ENCODE peak calls at places on chromosome 9, in four cellular contexts. E is endodermal cell, V is NB4, Z is PC-3. G is an unnamed sample.

GRCh38 chr9:109381011-109381729 is 60.3 kb upstream of the EPB41L4B start:
- DNase-seq in E (no peak), V (no peak), Z (peak), G (no peak)

GRCh38 chr9:130110596-130111021 is 56.9 kb downstream of the GPR107 start:
- DNase-seq in E (peak), V (no peak), Z (no peak), G (peak)

GRCh38 chr9:108694191-108694590 is 161.6 kb downstream of the ACTL7B start:
- DNase-seq in E (no peak), V (no peak), Z (no peak), G (no peak)

GRCh38 chr9:77440057-77440456 is 208.1 kb downstream of the GNA14 start:
- DNase-seq in E (peak), V (peak), Z (no peak), G (peak)

GRCh38 chr9:23379842-23380241 is 446.2 kb downstream of the ELAVL2 start:
- DNase-seq in E (no peak), V (no peak), Z (no peak), G (no peak)

GRCh38 chr9:12712532-12712931 is 19.3 kb downstream of the TYRP1 start:
- DNase-seq in E (no peak), V (no peak), Z (no peak), G (no peak)

GRCh38 chr9:98551511-98552286 is 157.0 kb downstream of the GABBR2 start:
- DNase-seq in E (peak), V (no peak), Z (peak), G (no peak)

GRCh38 chr9:16705121-16705604 is 165.3 kb downstream of the BNC2 start:
- DNase-seq in E (peak), V (no peak), Z (peak), G (peak)

GRCh38 chr9:27414215-27414731 is 109.8 kb upstream of the IFNK start:
- DNase-seq in E (no peak), V (no peak), Z (no peak), G (no peak)

GRCh38 chr9:7320139-7320538 is 479.4 kb downstream of the DMAC1 start:
- DNase-seq in E (peak), V (peak), Z (peak), G (peak)

GRCh38 chr9:92947268-92948031 is at the start of gene FGD3:
- DNase-seq in E (peak), V (peak), Z (peak), G (peak)

DNA sequence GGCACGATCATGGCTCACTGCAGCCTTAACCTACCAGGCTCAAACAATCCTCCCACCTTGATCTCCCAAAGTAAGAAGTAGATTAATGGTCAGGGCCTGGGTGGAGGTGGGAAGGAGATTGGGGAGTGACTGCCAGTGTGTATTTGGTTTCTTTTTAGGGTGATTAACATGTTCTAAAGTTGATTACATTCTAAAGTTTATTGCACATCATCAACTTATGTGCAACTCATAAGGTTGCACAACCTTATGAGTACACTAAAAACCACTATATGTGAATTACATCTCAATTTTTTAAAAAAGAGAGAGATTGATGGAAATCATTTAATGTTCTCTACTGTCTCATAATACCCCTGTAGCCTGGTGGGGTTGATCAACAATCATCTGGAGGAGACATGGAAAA is 218.1 kb downstream of the AOPEP start:
- DNase-seq in E (no peak), V (no peak), Z (no peak), G (no peak)
- H3K4me3 ChIP-seq in E (no peak), V (no peak), Z (no peak), G (no peak)

DNA sequence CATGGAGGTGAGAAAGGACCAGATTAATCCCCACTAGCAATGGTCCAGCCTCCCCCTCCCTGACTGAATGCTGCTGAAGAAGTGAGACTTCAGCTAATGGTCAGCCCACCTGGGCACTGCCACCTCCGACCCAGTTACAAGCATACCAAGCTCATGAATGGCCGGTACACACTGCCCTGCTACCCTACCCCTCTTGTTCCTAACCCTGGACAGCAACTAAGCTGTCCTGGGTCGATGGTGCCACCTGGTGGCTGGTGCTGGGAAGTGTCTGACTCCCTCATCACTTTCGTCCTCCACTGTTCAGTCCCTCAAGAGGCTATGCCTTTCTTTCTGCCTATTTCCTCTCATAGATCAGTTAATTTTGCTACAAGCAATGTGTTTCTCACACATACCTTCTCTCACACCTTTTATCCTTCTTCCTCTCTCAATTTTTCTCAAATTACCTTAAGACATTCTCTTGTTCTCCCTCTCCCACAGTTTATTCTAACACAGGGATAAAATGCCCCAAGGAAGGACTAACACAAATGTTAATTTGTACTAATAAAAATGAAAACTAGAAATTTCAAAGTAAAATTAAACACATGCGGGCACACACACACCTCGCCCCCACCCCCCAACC is 42.4 kb downstream of the PAX5 start:
- DNase-seq in E (peak), V (peak), Z (peak), G (peak)
- TF ChIP-seq CTCF in E (peak), V (peak), Z (peak), G (peak)

GRCh38 chr9:128365525-128365924 is 5.6 kb upstream of the URM1 start:
- DNase-seq in E (peak), V (no peak), Z (no peak), G (no peak)
- H3K4me3 ChIP-seq in E (peak), V (no peak), Z (no peak), G (no peak)

DNA sequence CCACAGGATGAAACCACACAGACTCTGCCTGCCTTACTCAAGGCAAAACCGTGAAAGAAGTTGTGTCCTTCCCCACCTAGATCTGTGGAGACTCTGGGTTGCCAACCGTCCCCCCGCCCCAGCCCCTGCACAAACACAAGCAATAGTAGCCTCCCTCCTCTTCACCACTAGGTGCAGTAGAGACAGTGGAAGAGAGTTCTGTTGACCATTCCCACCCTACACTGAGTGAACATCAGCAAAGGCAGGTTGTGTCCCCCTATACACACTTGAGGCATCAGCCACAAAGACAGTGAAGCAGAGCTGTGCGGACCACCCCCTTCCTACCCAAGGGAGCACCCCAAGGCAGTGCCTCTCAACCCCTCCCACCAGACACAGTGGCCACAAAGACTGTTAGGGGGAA is 223.7 kb upstream of the NFIL3 start:
- DNase-seq in E (no peak), V (no peak), Z (no peak), G (no peak)
- TF ChIP-seq CTCF in E (peak), V (no peak), Z (no peak), G (no peak)

DNA sequence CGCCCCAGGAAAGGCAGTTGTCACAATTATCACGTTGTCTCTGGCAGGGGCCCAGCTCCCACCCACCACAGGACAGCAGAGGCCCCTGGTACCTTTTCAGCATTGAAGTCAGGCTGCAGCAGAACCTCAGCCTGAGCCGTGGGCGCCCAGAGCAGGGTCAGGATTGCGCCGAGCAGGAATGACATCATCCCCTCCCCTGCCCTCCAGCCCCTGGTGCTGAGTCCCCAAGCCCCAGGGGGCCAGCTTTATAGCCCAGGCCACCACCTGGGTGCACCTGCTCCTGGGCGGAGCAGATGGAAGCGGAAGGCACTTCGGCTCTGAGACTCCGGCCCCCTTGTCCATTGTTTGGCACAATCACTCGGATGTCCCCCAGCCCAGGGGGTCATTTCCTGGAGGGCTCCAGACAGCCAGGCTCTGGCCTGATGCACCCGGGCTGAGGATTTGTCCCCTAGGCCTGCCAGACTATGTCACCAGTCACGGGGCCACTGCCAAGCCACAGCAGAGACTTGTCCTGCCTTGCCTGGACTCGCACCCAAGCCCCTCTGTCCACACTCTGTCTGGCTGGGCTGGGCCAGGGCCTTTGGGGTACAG is at the start of gene LCN15:
- DNase-seq in E (no peak), V (no peak), Z (no peak), G (no peak)
- H3K4me3 ChIP-seq in E (no peak), V (no peak), Z (no peak), G (no peak)

DNA sequence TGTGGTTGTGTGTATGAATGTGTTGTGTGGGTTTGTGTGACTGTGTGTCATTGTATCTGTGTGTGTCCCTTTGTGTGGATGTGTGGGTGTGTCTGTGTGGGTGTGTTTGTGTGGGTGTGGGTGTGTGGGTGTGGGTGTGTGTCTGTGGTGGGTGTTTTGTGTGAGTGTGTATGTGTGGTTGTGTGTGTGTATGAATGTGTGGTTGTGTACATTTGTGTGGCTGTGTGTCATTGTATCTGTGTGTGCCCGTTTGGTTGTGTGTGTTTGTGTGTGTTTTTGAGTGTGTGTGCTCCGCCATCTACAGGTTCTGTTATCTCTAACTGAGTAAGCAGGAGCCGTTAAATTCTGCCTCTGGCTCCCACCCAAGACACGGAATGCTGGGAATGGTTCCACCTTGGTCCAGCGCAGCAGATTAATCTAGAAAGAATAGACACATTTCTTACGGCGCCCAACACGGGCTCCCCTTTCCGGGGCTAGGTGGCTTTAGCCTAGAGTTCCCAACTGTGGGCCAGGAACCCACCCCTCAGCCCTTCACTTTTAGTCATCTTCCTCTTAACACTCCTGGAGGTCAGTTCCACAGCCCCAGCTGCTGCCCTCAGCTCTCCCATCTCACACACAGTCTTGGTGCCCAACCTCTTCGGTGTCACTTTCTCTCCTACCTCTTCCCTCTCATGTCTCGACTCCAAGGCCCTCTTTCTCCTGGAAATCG is 197.1 kb downstream of the TTLL11 start:
- DNase-seq in E (peak), V (no peak), Z (no peak), G (peak)
- TF ChIP-seq CTCF in E (no peak), V (no peak), Z (no peak), G (no peak)

GRCh38 chr9:115212832-115213231 is 94.9 kb upstream of the TNC start:
- DNase-seq in E (no peak), V (no peak), Z (no peak), G (no peak)
- H3K4me3 ChIP-seq in E (no peak), V (no peak), Z (no peak), G (no peak)

DNA sequence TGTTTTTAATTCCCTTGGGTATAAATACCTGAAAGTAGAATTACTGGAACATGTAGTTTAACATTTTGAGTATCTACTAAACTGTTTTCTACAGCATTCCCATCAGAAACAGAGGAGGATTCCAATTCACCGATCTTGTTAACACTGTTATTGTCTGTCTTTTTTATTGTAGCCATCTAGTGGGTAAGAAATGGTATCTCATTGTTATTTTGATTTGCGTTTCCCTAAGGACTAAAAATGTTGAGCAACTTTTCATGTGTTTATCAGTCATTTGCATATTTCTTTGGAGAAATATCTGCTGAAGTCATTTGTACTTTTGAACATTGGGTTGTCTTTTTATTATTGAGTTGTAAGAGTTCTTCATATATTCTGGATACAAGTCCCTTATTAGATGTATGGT is 135.2 kb upstream of the NFIL3 start:
- DNase-seq in E (no peak), V (peak), Z (no peak), G (no peak)
- TF ChIP-seq CTCF in E (peak), V (no peak), Z (peak), G (no peak)

GRCh38 chr9:38039090-38039906 is 29.7 kb downstream of the SHB start:
- DNase-seq in E (no peak), V (peak), Z (peak), G (no peak)
- H3K4me3 ChIP-seq in E (no peak), V (no peak), Z (no peak), G (peak)

G was measured in BE2C.